ENCODE peak calls at places on chromosomes 3 and 15, in four cellular contexts. Y is breast epithelium, Z is ureter, R is KG1. L is an unnamed sample.

GRCh38 chr3:172142074-172143059 is 103.0 kb downstream of the FNDC3B start:
- DNase-seq in Z (no peak), Y (no peak), R (no peak), L (no peak)

GRCh38 chr3:43866529-43867353 is 176.0 kb downstream of the ABHD5 start:
- DNase-seq in Z (no peak), R (no peak), Y (no peak), L (no peak)

GRCh38 chr3:43736558-43736995 is 45.8 kb downstream of the ABHD5 start:
- DNase-seq in R (no peak), Y (no peak), Z (no peak), L (no peak)

GRCh38 chr15:99275525-99276128 is 24.3 kb downstream of the LRRC28 start:
- DNase-seq in R (no peak), Y (no peak), Z (no peak), L (no peak)

GRCh38 chr3:177051419-177051818 is 145.9 kb downstream of the TBL1XR1 start:
- DNase-seq in Z (no peak), Y (no peak), R (no peak), L (no peak)

GRCh38 chr3:119588112-119588511 is 8.8 kb downstream of the ADPRH start:
- DNase-seq in R (no peak), Y (no peak), Z (no peak), L (peak)

GRCh38 chr3:194938845-194939531 is 253.3 kb downstream of the FAM43A start:
- DNase-seq in R (no peak), Z (peak), Y (no peak), L (peak)

GRCh38 chr3:52036829-52037228 is 19.5 kb downstream of the DUSP7 start:
- DNase-seq in R (no peak), Y (no peak), Z (no peak), L (no peak)

GRCh38 chr15:37397266-37398022 is 297.1 kb upstream of the MEIS2 start:
- DNase-seq in Y (no peak), R (no peak), Z (no peak), L (no peak)

GRCh38 chr15:90836296-90836871 is 32.0 kb upstream of the FURIN start:
- DNase-seq in Y (no peak), R (no peak), Z (no peak), L (no peak)

GRCh38 chr15:80594091-80594889 is 100.8 kb upstream of the ABHD17C start:
- DNase-seq in Z (no peak), Y (no peak), R (no peak), L (no peak)

GRCh38 chr3:114408763-114409162 is 114.9 kb downstream of the TIGIT start:
- DNase-seq in R (no peak), Z (no peak), Y (no peak), L (no peak)

GRCh38 chr3:127475975-127476374 is 114.6 kb downstream of the TPRA1 start:
- DNase-seq in Y (no peak), Z (no peak), R (no peak), L (no peak)

GRCh38 chr3:104588442-104588841 is 778.3 kb upstream of the ALCAM start:
- DNase-seq in R (no peak), Y (no peak), Z (no peak), L (no peak)

GRCh38 chr15:68672781-68673205 is 94.0 kb downstream of the CORO2B start:
- DNase-seq in R (no peak), Z (no peak), Y (no peak), L (no peak)

GRCh38 chr3:123286308-123287023 is 84.7 kb downstream of the SEC22A start:
- DNase-seq in Y (no peak), R (peak), Z (peak), L (peak)

GRCh38 chr3:33186524-33187367 is 31.9 kb downstream of the SUSD5 start:
- DNase-seq in Y (no peak), R (no peak), Z (no peak), L (no peak)

GRCh38 chr15:87038404-87038803 is 958.7 kb downstream of the AGBL1 start:
- DNase-seq in Y (no peak), R (no peak), Z (no peak), L (no peak)

GRCh38 chr3:41224120-41224806 is 25.0 kb downstream of the CTNNB1 start:
- DNase-seq in Y (no peak), R (no peak), Z (no peak), L (no peak)

GRCh38 chr3:197124713-197125112 is 95.1 kb upstream of the MELTF start:
- DNase-seq in R (no peak), Y (no peak), Z (no peak), L (no peak)

GRCh38 chr15:90883526-90883931 is 775 bp upstream of the FES start:
- DNase-seq in R (no peak), Y (no peak), Z (peak), L (no peak)

GRCh38 chr3:170513674-170514073 is 72.2 kb downstream of the SLC7A14 start:
- DNase-seq in Y (no peak), R (no peak), Z (no peak), L (no peak)

GRCh38 chr3:194118920-194119319 is 17.0 kb upstream of the HES1 start:
- DNase-seq in Z (no peak), R (no peak), Y (no peak), L (no peak)

GRCh38 chr3:136444581-136444980 is 194.4 kb downstream of the PCCB start:
- DNase-seq in Z (no peak), Y (no peak), R (no peak), L (no peak)

GRCh38 chr3:55823001-55823400 is 335.9 kb upstream of the WNT5A start:
- DNase-seq in R (no peak), Y (no peak), Z (no peak), L (no peak)

GRCh38 chr15:42194502-42194901 is 13.6 kb downstream of the VPS39 start:
- DNase-seq in Y (no peak), R (no peak), Z (no peak), L (no peak)

GRCh38 chr15:70670680-70671079 is 92.7 kb downstream of the UACA start:
- DNase-seq in Y (no peak), Z (no peak), R (no peak), L (no peak)

GRCh38 chr3:48798998-48799397 is 48.7 kb downstream of the PRKAR2A start:
- DNase-seq in Y (no peak), Z (no peak), R (no peak), L (no peak)

GRCh38 chr15:29270169-29270955 is 740 bp upstream of the NSMCE3 start:
- DNase-seq in Z (no peak), Y (no peak), R (no peak), L (no peak)

GRCh38 chr15:66294932-66295235 is 1.5 kb downstream of the DIS3L start:
- DNase-seq in R (no peak), Y (no peak), Z (no peak), L (no peak)

GRCh38 chr3:170033489-170033888 is 4.3 kb upstream of the GPR160 start:
- DNase-seq in Y (no peak), Z (no peak), R (peak), L (no peak)

GRCh38 chr3:55597638-55598037 is 110.5 kb upstream of the WNT5A start:
- DNase-seq in Y (no peak), Z (no peak), R (no peak), L (no peak)

GRCh38 chr3:128735287-128735686 is 9.3 kb downstream of the RAB7A start:
- DNase-seq in Z (no peak), Y (no peak), R (no peak), L (no peak)

GRCh38 chr3:61141697-61142096 is 109.6 kb downstream of the FHIT start:
- DNase-seq in Z (no peak), Y (no peak), R (no peak), L (no peak)

GRCh38 chr3:49279376-49279775 is 2.3 kb upstream of the C3orf62 start:
- DNase-seq in Y (no peak), Z (no peak), R (no peak), L (no peak)